ENCODE peak calls at places on chromosomes 16 and 17, in seven cellular contexts. One of them, this sample, is unnamed.

GRCh38 chr17:55316499-55316898 is 51.7 kb downstream of the HLF start:
- DNase-seq in epithelial cell of esophagus: no peak
- DNase-seq in iris pigment epithelial cell: no peak
- DNase-seq in RPMI7951: no peak
- DNase-seq in SK-N-DZ: no peak
- DNase-seq in lung microvascular endothelial cell: no peak
- DNase-seq in heart left ventricle: no peak
- DNase-seq in this sample: no peak

GRCh38 chr17:75090871-75091854 is 3.4 kb downstream of the SLC16A5 start:
- DNase-seq in SK-N-DZ: no peak
- DNase-seq in lung microvascular endothelial cell: peak; percentile 12
- DNase-seq in RPMI7951: no peak
- DNase-seq in heart left ventricle: peak; percentile 38
- DNase-seq in epithelial cell of esophagus: no peak
- DNase-seq in iris pigment epithelial cell: no peak
- DNase-seq in this sample: peak; percentile 78

GRCh38 chr16:29757950-29758466 is 12.2 kb upstream of the C16orf54 start:
- DNase-seq in heart left ventricle: no peak
- DNase-seq in iris pigment epithelial cell: peak; percentile 69
- DNase-seq in epithelial cell of esophagus: no peak
- DNase-seq in SK-N-DZ: no peak
- DNase-seq in lung microvascular endothelial cell: no peak
- DNase-seq in RPMI7951: no peak
- DNase-seq in this sample: no peak

GRCh38 chr17:39001703-39002637 is 34.8 kb upstream of the FBXO47 start:
- DNase-seq in heart left ventricle: peak; percentile 88
- DNase-seq in SK-N-DZ: no peak
- DNase-seq in iris pigment epithelial cell: peak; percentile 62
- DNase-seq in RPMI7951: peak; percentile 92
- DNase-seq in epithelial cell of esophagus: peak; percentile 89
- DNase-seq in lung microvascular endothelial cell: peak; percentile 59
- DNase-seq in this sample: peak; percentile 76

GRCh38 chr16:8948069-8948593 is 15.6 kb downstream of the USP7 start:
- DNase-seq in lung microvascular endothelial cell: no peak
- DNase-seq in SK-N-DZ: no peak
- DNase-seq in iris pigment epithelial cell: no peak
- DNase-seq in RPMI7951: no peak
- DNase-seq in epithelial cell of esophagus: no peak
- DNase-seq in heart left ventricle: no peak
- DNase-seq in this sample: no peak

GRCh38 chr17:20043034-20043433 is 33.9 kb downstream of the SPECC1 start:
- DNase-seq in epithelial cell of esophagus: no peak
- DNase-seq in SK-N-DZ: no peak
- DNase-seq in RPMI7951: no peak
- DNase-seq in heart left ventricle: no peak
- DNase-seq in lung microvascular endothelial cell: no peak
- DNase-seq in iris pigment epithelial cell: no peak
- DNase-seq in this sample: no peak

GRCh38 chr16:1470543-1471251 is 4.1 kb downstream of the CLCN7 start:
- DNase-seq in heart left ventricle: no peak
- DNase-seq in lung microvascular endothelial cell: peak; percentile 39
- DNase-seq in SK-N-DZ: no peak
- DNase-seq in epithelial cell of esophagus: no peak
- DNase-seq in RPMI7951: peak; percentile 51
- DNase-seq in iris pigment epithelial cell: peak; percentile 76
- DNase-seq in this sample: no peak

GRCh38 chr17:48194097-48194550 is 86.6 kb downstream of the SNX11 start:
- DNase-seq in RPMI7951: peak; percentile 80
- DNase-seq in epithelial cell of esophagus: no peak
- DNase-seq in iris pigment epithelial cell: peak; percentile 45
- DNase-seq in SK-N-DZ: no peak
- DNase-seq in heart left ventricle: no peak
- DNase-seq in lung microvascular endothelial cell: peak; percentile 2
- DNase-seq in this sample: no peak

GRCh38 chr17:49752508-49752907 is 11.4 kb downstream of the FAM117A start:
- DNase-seq in lung microvascular endothelial cell: no peak
- DNase-seq in iris pigment epithelial cell: no peak
- DNase-seq in SK-N-DZ: no peak
- DNase-seq in epithelial cell of esophagus: no peak
- DNase-seq in RPMI7951: no peak
- DNase-seq in heart left ventricle: no peak
- DNase-seq in this sample: no peak

GRCh38 chr17:65287040-65287439 is 149.9 kb downstream of the RGS9 start:
- DNase-seq in SK-N-DZ: no peak
- DNase-seq in heart left ventricle: no peak
- DNase-seq in iris pigment epithelial cell: peak; percentile 34
- DNase-seq in lung microvascular endothelial cell: peak; percentile 21
- DNase-seq in RPMI7951: peak; percentile 52
- DNase-seq in epithelial cell of esophagus: no peak
- DNase-seq in this sample: no peak

GRCh38 chr16:70805787-70806186 is 4.8 kb upstream of the VAC14 start:
- DNase-seq in iris pigment epithelial cell: peak; percentile 91
- DNase-seq in heart left ventricle: no peak
- DNase-seq in RPMI7951: peak; percentile 73
- DNase-seq in lung microvascular endothelial cell: peak; percentile 91
- DNase-seq in epithelial cell of esophagus: peak; percentile 87
- DNase-seq in SK-N-DZ: no peak
- DNase-seq in this sample: no peak

GRCh38 chr17:2111691-2112090 is 56.8 kb downstream of the HIC1 start:
- DNase-seq in iris pigment epithelial cell: peak; percentile 97
- DNase-seq in epithelial cell of esophagus: peak; percentile 77
- DNase-seq in lung microvascular endothelial cell: no peak
- DNase-seq in heart left ventricle: no peak
- DNase-seq in RPMI7951: peak; percentile 78
- DNase-seq in SK-N-DZ: no peak
- DNase-seq in this sample: no peak

GRCh38 chr16:89633064-89633631 is 19.7 kb downstream of the DPEP1 start:
- DNase-seq in lung microvascular endothelial cell: no peak
- DNase-seq in RPMI7951: peak; percentile 97
- DNase-seq in SK-N-DZ: no peak
- DNase-seq in heart left ventricle: no peak
- DNase-seq in epithelial cell of esophagus: peak; percentile 77
- DNase-seq in iris pigment epithelial cell: peak; percentile 43
- DNase-seq in this sample: no peak

This sample was measured in spleen.